ENCODE peak calls at places on chromosomes 3 and 15, in six cellular contexts. One of them, this sample, is unnamed.

GRCh38 chr15:101723161-101723873 is 956 bp downstream of the TARS3 start:
- DNase-seq in spleen: no peak
- DNase-seq in mesothelial cell of epicardium: no peak
- DNase-seq in AG04450: no peak
- DNase-seq in colonic mucosa: peak; percentile 24
- DNase-seq in body of pancreas: peak; percentile 11
- DNase-seq in this sample: no peak

GRCh38 chr15:57580866-57581265 is 10.8 kb upstream of the MYZAP start:
- DNase-seq in spleen: no peak
- DNase-seq in mesothelial cell of epicardium: no peak
- DNase-seq in AG04450: no peak
- DNase-seq in colonic mucosa: peak; percentile 75
- DNase-seq in body of pancreas: peak; percentile 71
- DNase-seq in this sample: peak; percentile 19

GRCh38 chr3:113097821-113098516 is 107.2 kb downstream of the GTPBP8 start:
- DNase-seq in spleen: no peak
- DNase-seq in mesothelial cell of epicardium: no peak
- DNase-seq in AG04450: peak; percentile 72
- DNase-seq in colonic mucosa: no peak
- DNase-seq in body of pancreas: no peak
- DNase-seq in this sample: no peak

GRCh38 chr15:68301300-68301699 is 23.8 kb downstream of the FEM1B start:
- DNase-seq in spleen: peak; percentile 31
- DNase-seq in mesothelial cell of epicardium: no peak
- DNase-seq in AG04450: no peak
- DNase-seq in colonic mucosa: peak; percentile 13
- DNase-seq in body of pancreas: no peak
- DNase-seq in this sample: no peak

GRCh38 chr3:166390303-166390702 is 553.1 kb upstream of the BCHE start:
- DNase-seq in spleen: no peak
- DNase-seq in mesothelial cell of epicardium: no peak
- DNase-seq in AG04450: no peak
- DNase-seq in colonic mucosa: no peak
- DNase-seq in body of pancreas: no peak
- DNase-seq in this sample: no peak

GRCh38 chr3:55485208-55485791 is 1.8 kb downstream of the WNT5A start:
- DNase-seq in spleen: peak; percentile 86
- DNase-seq in mesothelial cell of epicardium: peak; percentile 80
- DNase-seq in AG04450: no peak
- DNase-seq in colonic mucosa: peak; percentile 75
- DNase-seq in body of pancreas: peak; percentile 83
- DNase-seq in this sample: peak; percentile 31

GRCh38 chr15:98428253-98428989 is 219.9 kb upstream of the IGF1R start:
- DNase-seq in spleen: peak; percentile 91
- DNase-seq in mesothelial cell of epicardium: peak; percentile 68
- DNase-seq in AG04450: no peak
- DNase-seq in colonic mucosa: peak; percentile 73
- DNase-seq in body of pancreas: peak; percentile 83
- DNase-seq in this sample: peak; percentile 91

GRCh38 chr3:11435420-11435819 is 163.2 kb downstream of the ATG7 start:
- DNase-seq in spleen: no peak
- DNase-seq in mesothelial cell of epicardium: no peak
- DNase-seq in AG04450: no peak
- DNase-seq in colonic mucosa: no peak
- DNase-seq in body of pancreas: no peak
- DNase-seq in this sample: no peak

GRCh38 chr15:69090197-69090948 is 70.1 kb upstream of the GLCE start:
- DNase-seq in spleen: no peak
- DNase-seq in mesothelial cell of epicardium: no peak
- DNase-seq in AG04450: no peak
- DNase-seq in colonic mucosa: no peak
- DNase-seq in body of pancreas: peak; percentile 39
- DNase-seq in this sample: no peak

GRCh38 chr3:195909294-195909644 is 918 bp upstream of the TNK2 start:
- DNase-seq in spleen: no peak
- DNase-seq in mesothelial cell of epicardium: no peak
- DNase-seq in AG04450: no peak
- DNase-seq in colonic mucosa: no peak
- DNase-seq in body of pancreas: no peak
- DNase-seq in this sample: no peak

GRCh38 chr3:171183042-171183441 is 156.5 kb upstream of the SLC2A2 start:
- DNase-seq in spleen: no peak
- DNase-seq in mesothelial cell of epicardium: no peak
- DNase-seq in AG04450: no peak
- DNase-seq in colonic mucosa: peak; percentile 33
- DNase-seq in body of pancreas: peak; percentile 43
- DNase-seq in this sample: peak; percentile 44

GRCh38 chr3:7713724-7714123 is 787.9 kb upstream of the LMCD1 start:
- DNase-seq in spleen: no peak
- DNase-seq in mesothelial cell of epicardium: no peak
- DNase-seq in AG04450: no peak
- DNase-seq in colonic mucosa: no peak
- DNase-seq in body of pancreas: no peak
- DNase-seq in this sample: no peak

GRCh38 chr3:72517325-72517724 is 330.9 kb downstream of the SHQ1 start:
- DNase-seq in spleen: no peak
- DNase-seq in mesothelial cell of epicardium: no peak
- DNase-seq in AG04450: no peak
- DNase-seq in colonic mucosa: peak; percentile 27
- DNase-seq in body of pancreas: no peak
- DNase-seq in this sample: no peak

GRCh38 chr15:36682091-36682490 is 102.7 kb downstream of the CDIN1 start:
- DNase-seq in spleen: no peak
- DNase-seq in mesothelial cell of epicardium: no peak
- DNase-seq in AG04450: no peak
- DNase-seq in colonic mucosa: no peak
- DNase-seq in body of pancreas: no peak
- DNase-seq in this sample: no peak

GRCh38 chr15:87145686-87146085 is 1066.0 kb downstream of the AGBL1 start:
- DNase-seq in spleen: no peak
- DNase-seq in mesothelial cell of epicardium: no peak
- DNase-seq in AG04450: no peak
- DNase-seq in colonic mucosa: no peak
- DNase-seq in body of pancreas: no peak
- DNase-seq in this sample: no peak

GRCh38 chr3:56966509-56966908 is 94.0 kb upstream of the SPATA12 start:
- DNase-seq in spleen: no peak
- DNase-seq in mesothelial cell of epicardium: no peak
- DNase-seq in AG04450: no peak
- DNase-seq in colonic mucosa: no peak
- DNase-seq in body of pancreas: no peak
- DNase-seq in this sample: no peak

GRCh38 chr3:4821975-4822374 is 157.3 kb upstream of the BHLHE40 start:
- DNase-seq in spleen: peak; percentile 87
- DNase-seq in mesothelial cell of epicardium: no peak
- DNase-seq in AG04450: no peak
- DNase-seq in colonic mucosa: no peak
- DNase-seq in body of pancreas: peak; percentile 14
- DNase-seq in this sample: no peak

GRCh38 chr3:56980798-56981390 is 79.6 kb upstream of the SPATA12 start:
- DNase-seq in spleen: no peak
- DNase-seq in mesothelial cell of epicardium: no peak
- DNase-seq in AG04450: peak; percentile 88
- DNase-seq in colonic mucosa: no peak
- DNase-seq in body of pancreas: no peak
- DNase-seq in this sample: peak; percentile 64

GRCh38 chr15:67741313-67741712 is 84.0 kb upstream of the SKOR1 start:
- DNase-seq in spleen: no peak
- DNase-seq in mesothelial cell of epicardium: no peak
- DNase-seq in AG04450: no peak
- DNase-seq in colonic mucosa: no peak
- DNase-seq in body of pancreas: no peak
- DNase-seq in this sample: no peak

GRCh38 chr3:157201648-157202278 is 41.8 kb upstream of the CCNL1 start:
- DNase-seq in spleen: no peak
- DNase-seq in mesothelial cell of epicardium: no peak
- DNase-seq in AG04450: no peak
- DNase-seq in colonic mucosa: no peak
- DNase-seq in body of pancreas: no peak
- DNase-seq in this sample: no peak

GRCh38 chr3:68220832-68221231 is 566.4 kb upstream of the SUCLG2 start:
- DNase-seq in spleen: no peak
- DNase-seq in mesothelial cell of epicardium: no peak
- DNase-seq in AG04450: no peak
- DNase-seq in colonic mucosa: no peak
- DNase-seq in body of pancreas: no peak
- DNase-seq in this sample: no peak

GRCh38 chr15:77001351-77001750 is 6.4 kb downstream of the PSTPIP1 start:
- DNase-seq in spleen: peak; percentile 74
- DNase-seq in mesothelial cell of epicardium: no peak
- DNase-seq in AG04450: no peak
- DNase-seq in colonic mucosa: no peak
- DNase-seq in body of pancreas: no peak
- DNase-seq in this sample: no peak

GRCh38 chr15:58362262-58362922 is 69.4 kb upstream of the LIPC start:
- DNase-seq in spleen: no peak
- DNase-seq in mesothelial cell of epicardium: no peak
- DNase-seq in AG04450: no peak
- DNase-seq in colonic mucosa: no peak
- DNase-seq in body of pancreas: no peak
- DNase-seq in this sample: no peak

GRCh38 chr3:84967767-84968581 is 9.2 kb downstream of the CADM2 start:
- DNase-seq in spleen: no peak
- DNase-seq in mesothelial cell of epicardium: no peak
- DNase-seq in AG04450: no peak
- DNase-seq in colonic mucosa: no peak
- DNase-seq in body of pancreas: no peak
- DNase-seq in this sample: no peak

GRCh38 chr3:54133196-54133595 is 10.8 kb downstream of the CACNA2D3 start:
- DNase-seq in spleen: no peak
- DNase-seq in mesothelial cell of epicardium: no peak
- DNase-seq in AG04450: no peak
- DNase-seq in colonic mucosa: no peak
- DNase-seq in body of pancreas: no peak
- DNase-seq in this sample: no peak

GRCh38 chr15:83657549-83657948 is 3.6 kb downstream of the ADAMTSL3 start:
- DNase-seq in spleen: no peak
- DNase-seq in mesothelial cell of epicardium: no peak
- DNase-seq in AG04450: no peak
- DNase-seq in colonic mucosa: no peak
- DNase-seq in body of pancreas: no peak
- DNase-seq in this sample: no peak

GRCh38 chr3:140129885-140130284 is 194.9 kb downstream of the CLSTN2 start:
- DNase-seq in spleen: no peak
- DNase-seq in mesothelial cell of epicardium: no peak
- DNase-seq in AG04450: no peak
- DNase-seq in colonic mucosa: no peak
- DNase-seq in body of pancreas: no peak
- DNase-seq in this sample: no peak

GRCh38 chr3:140134231-140134630 is 199.2 kb downstream of the CLSTN2 start:
- DNase-seq in spleen: no peak
- DNase-seq in mesothelial cell of epicardium: no peak
- DNase-seq in AG04450: no peak
- DNase-seq in colonic mucosa: no peak
- DNase-seq in body of pancreas: no peak
- DNase-seq in this sample: no peak

GRCh38 chr3:140131895-140132294 is 196.9 kb downstream of the CLSTN2 start:
- DNase-seq in spleen: no peak
- DNase-seq in mesothelial cell of epicardium: no peak
- DNase-seq in AG04450: no peak
- DNase-seq in colonic mucosa: no peak
- DNase-seq in body of pancreas: no peak
- DNase-seq in this sample: no peak

GRCh38 chr3:140128217-140129137 is 193.5 kb downstream of the CLSTN2 start:
- DNase-seq in spleen: no peak
- DNase-seq in mesothelial cell of epicardium: no peak
- DNase-seq in AG04450: no peak
- DNase-seq in colonic mucosa: peak; percentile 20
- DNase-seq in body of pancreas: peak; percentile 70
- DNase-seq in this sample: peak; percentile 73
- TF ChIP-seq CTCF in spleen: no peak
- TF ChIP-seq CTCF in mesothelial cell of epicardium: no peak
- TF ChIP-seq CTCF in AG04450: peak; percentile 57
- TF ChIP-seq CTCF in colonic mucosa: peak; percentile 20
- TF ChIP-seq CTCF in body of pancreas: peak; percentile 65
- TF ChIP-seq CTCF in this sample: peak; percentile 83

GRCh38 chr3:149658444-149659172 is 783 bp upstream of the WWTR1 start:
- DNase-seq in spleen: peak; percentile 80
- DNase-seq in mesothelial cell of epicardium: peak; percentile 51
- DNase-seq in AG04450: peak; percentile 46
- DNase-seq in colonic mucosa: peak; percentile 53
- DNase-seq in body of pancreas: peak; percentile 74
- DNase-seq in this sample: peak; percentile 84
- TF ChIP-seq CTCF in spleen: no peak
- TF ChIP-seq CTCF in mesothelial cell of epicardium: no peak
- TF ChIP-seq CTCF in AG04450: no peak
- TF ChIP-seq CTCF in colonic mucosa: no peak
- TF ChIP-seq CTCF in body of pancreas: peak; percentile 12
- TF ChIP-seq CTCF in this sample: no peak

GRCh38 chr3:176650478-176650877 is 546.8 kb downstream of the TBL1XR1 start:
- DNase-seq in spleen: no peak
- DNase-seq in mesothelial cell of epicardium: no peak
- DNase-seq in AG04450: no peak
- DNase-seq in colonic mucosa: no peak
- DNase-seq in body of pancreas: no peak
- DNase-seq in this sample: no peak
- TF ChIP-seq CTCF in spleen: no peak
- TF ChIP-seq CTCF in mesothelial cell of epicardium: peak; percentile 57
- TF ChIP-seq CTCF in AG04450: peak; percentile 20
- TF ChIP-seq CTCF in colonic mucosa: no peak
- TF ChIP-seq CTCF in body of pancreas: no peak
- TF ChIP-seq CTCF in this sample: peak; percentile 10

GRCh38 chr3:123267821-123268220 is 66.1 kb downstream of the SEC22A start:
- DNase-seq in spleen: no peak
- DNase-seq in mesothelial cell of epicardium: no peak
- DNase-seq in AG04450: no peak
- DNase-seq in colonic mucosa: no peak
- DNase-seq in body of pancreas: no peak
- DNase-seq in this sample: no peak
- TF ChIP-seq CTCF in spleen: no peak
- TF ChIP-seq CTCF in mesothelial cell of epicardium: no peak
- TF ChIP-seq CTCF in AG04450: no peak
- TF ChIP-seq CTCF in colonic mucosa: no peak
- TF ChIP-seq CTCF in body of pancreas: no peak
- TF ChIP-seq CTCF in this sample: no peak

DNA sequence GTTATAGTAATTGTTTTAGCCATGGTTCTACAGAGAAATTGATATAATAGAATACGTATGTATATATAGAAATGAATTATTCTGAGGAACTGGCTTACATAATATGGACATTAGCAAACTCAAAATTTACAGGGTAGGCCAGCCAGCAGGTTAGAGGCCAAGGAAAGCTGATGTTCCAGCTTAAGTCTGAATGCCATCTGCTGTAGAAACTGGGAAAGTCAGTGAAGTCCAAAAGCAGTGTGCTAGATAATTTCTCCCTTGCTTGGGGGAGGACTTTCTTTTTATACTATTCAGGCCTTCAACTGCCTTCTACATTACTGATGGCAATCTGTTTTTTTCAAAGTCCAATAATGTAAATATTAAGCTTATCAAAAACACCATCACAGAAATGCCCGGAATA is 1174.7 kb downstream of the ZPLD1 start:
- DNase-seq in spleen: no peak
- DNase-seq in mesothelial cell of epicardium: no peak
- DNase-seq in AG04450: no peak
- DNase-seq in colonic mucosa: no peak
- DNase-seq in body of pancreas: no peak
- DNase-seq in this sample: no peak
- TF ChIP-seq CTCF in spleen: no peak
- TF ChIP-seq CTCF in mesothelial cell of epicardium: no peak
- TF ChIP-seq CTCF in AG04450: no peak
- TF ChIP-seq CTCF in colonic mucosa: no peak
- TF ChIP-seq CTCF in body of pancreas: no peak
- TF ChIP-seq CTCF in this sample: no peak

This sample was measured in Calu3.